ENCODE peak calls at places on chromosomes 11 and 22, in eight cellular contexts. X is naive B cell, Y is IMR-90, V is A172, W is tibial artery, H is T-helper 1 cell, U is RWPE1, L is GM12865. D is an unnamed sample.

GRCh38 chr11:14974723-14975587 is 2.8 kb upstream of the CALCA start:
- DNase-seq in V (no peak), U (no peak), L (peak; percentile 52), W (no peak), Y (peak; percentile 20), X (peak; percentile 39), H (peak; percentile 27), D (peak; percentile 62)

GRCh38 chr11:62260261-62260953 is 9.6 kb upstream of the SCGB2A2 start:
- DNase-seq in U (no peak), H (no peak), L (no peak), W (no peak), X (no peak), V (no peak), Y (no peak), D (no peak)

GRCh38 chr11:66951927-66952337 is 6.3 kb downstream of the PC start:
- DNase-seq in Y (peak; percentile 60), W (no peak), H (no peak), L (no peak), V (peak; percentile 12), X (no peak), U (no peak), D (no peak)

GRCh38 chr11:123493393-123494063 is 63.5 kb downstream of the GRAMD1B start:
- DNase-seq in X (no peak), W (no peak), Y (no peak), U (no peak), V (no peak), L (no peak), H (no peak), D (no peak)

GRCh38 chr11:23723861-23724260 is 773.0 kb upstream of the LUZP2 start:
- DNase-seq in V (no peak), H (no peak), W (no peak), Y (peak; percentile 43), X (no peak), L (peak; percentile 52), U (peak; percentile 7), D (no peak)

GRCh38 chr22:33112606-33113005 is 54.4 kb upstream of the SYN3 start:
- DNase-seq in Y (no peak), V (no peak), U (no peak), H (no peak), W (no peak), L (peak; percentile 31), X (no peak), D (no peak)

GRCh38 chr11:64204464-64204989 is 2.0 kb upstream of the FERMT3 start:
- DNase-seq in X (peak; percentile 73), W (peak; percentile 88), U (peak; percentile 89), H (peak; percentile 77), L (peak; percentile 87), Y (peak; percentile 96), V (peak; percentile 94), D (peak; percentile 95)

GRCh38 chr11:68383976-68384501 is 71.6 kb downstream of the LRP5 start:
- DNase-seq in W (peak; percentile 71), U (peak; percentile 51), L (peak; percentile 62), Y (peak; percentile 40), V (peak; percentile 13), H (peak; percentile 20), X (peak; percentile 47), D (peak; percentile 51)

GRCh38 chr11:71252434-71252781 is at the start of gene SHANK2:
- DNase-seq in U (peak; percentile 50), L (no peak), W (no peak), Y (no peak), V (no peak), X (no peak), H (no peak), D (no peak)